ENCODE peak calls at places on chromosome 14, in five cellular contexts. M is choroid plexus epithelial cell; O is ELR; H is NCI-H187; Q is stimulated activated naive CD8-positive, alpha-beta T cell treated with anti-CD3 and anti-CD28 coated beads, Interleukin-15, Interleukin-2, amounts not matched to agents 100 U/mL and 50 U/mL, for 24 hours. G is an unnamed sample.

GRCh38 chr14:99971087-99971928 is 93.9 kb upstream of the EVL start:
- DNase-seq in H (peak), Q (peak), O (peak), M (peak), G (peak)

GRCh38 chr14:95340201-95340697 is 20.5 kb upstream of the CLMN start:
- DNase-seq in H (no peak), O (no peak), Q (no peak), M (no peak), G (peak)

GRCh38 chr14:77955816-77956796 is 156.2 kb downstream of the ADCK1 start:
- DNase-seq in Q (no peak), M (no peak), O (no peak), H (no peak), G (no peak)

GRCh38 chr14:101472518-101472849 is 88.8 kb upstream of the DIO3 start:
- DNase-seq in M (no peak), Q (no peak), O (no peak), H (no peak), G (no peak)

GRCh38 chr14:90495357-90496276 is 98.8 kb downstream of the CALM1 start:
- DNase-seq in O (peak), H (no peak), Q (peak), M (peak), G (peak)

GRCh38 chr14:97298775-97299174 is 501.6 kb downstream of the VRK1 start:
- DNase-seq in O (no peak), H (no peak), Q (no peak), M (no peak), G (no peak)

GRCh38 chr14:69274321-69274720 is 14.4 kb downstream of the GALNT16 start:
- DNase-seq in H (no peak), Q (no peak), O (no peak), M (no peak), G (no peak)

GRCh38 chr14:58730793-58731464 is 93.2 kb downstream of the DACT1 start:
- DNase-seq in Q (no peak), O (no peak), M (peak), H (no peak), G (no peak)

GRCh38 chr14:90574640-90575131 is 177.9 kb downstream of the CALM1 start:
- DNase-seq in Q (no peak), M (no peak), H (peak), O (no peak), G (no peak)

GRCh38 chr14:103724116-103724515 is 8.5 kb downstream of the ZFYVE21 start:
- DNase-seq in O (no peak), Q (no peak), M (peak), H (no peak), G (no peak)

GRCh38 chr14:75426332-75427125 is 1.3 kb upstream of the JDP2 start:
- DNase-seq in M (no peak), Q (no peak), O (no peak), H (no peak), G (no peak)

GRCh38 chr14:50082784-50083466 is 33.4 kb downstream of the VCPKMT start:
- DNase-seq in H (no peak), M (peak), O (peak), Q (peak), G (no peak)

GRCh38 chr14:69979882-69980281 is 100.7 kb downstream of the SMOC1 start:
- DNase-seq in M (no peak), Q (no peak), H (no peak), O (no peak), G (no peak)

GRCh38 chr14:92978229-92979021 is 55.5 kb downstream of the CHGA start:
- DNase-seq in O (no peak), Q (no peak), M (no peak), H (no peak), G (no peak)

GRCh38 chr14:87503711-87504110 is 489.3 kb downstream of the GALC start:
- DNase-seq in M (no peak), Q (no peak), H (no peak), O (no peak), G (no peak)

GRCh38 chr14:22450266-22450665 is 138.8 kb downstream of the DAD1 start:
- DNase-seq in Q (no peak), H (no peak), M (no peak), O (no peak), G (no peak)

GRCh38 chr14:59240356-59240755 is 51.9 kb downstream of the DAAM1 start:
- DNase-seq in M (no peak), Q (no peak), O (no peak), H (no peak), G (no peak)

G was measured in MCF 10A.